ENCODE peak calls at places on chromosomes 5 and 9, in eight cellular contexts. I is activated naive CD8-positive, alpha-beta T cell treated with anti-CD3 and anti-CD28 coated beads, Interleukin-2, amount 50 U/mL, for 24 hours; J is HTR-8/SVneo; T is OCI-LY7; O is activated CD8-positive, alpha-beta memory T cell treated with anti-CD3 and anti-CD28 coated beads for 48 hours; Q is T-cell; L is GM23248; X is activated CD4-positive, CD25-positive, alpha-beta regulatory T cell treated with anti-CD3 and anti-CD28 coated beads, Interleukin-2, amount 50 U/mL, for 72 hours. H is an unnamed sample.

GRCh38 chr9:14203366-14204056 is 110.4 kb downstream of the NFIB start:
- DNase-seq in I (no peak), J (no peak), T (no peak), O (no peak), Q (no peak), L (peak), X (no peak), H (no peak)

GRCh38 chr9:13278368-13279246 is 885 bp downstream of the MPDZ start:
- DNase-seq in I (no peak), J (no peak), T (no peak), O (no peak), Q (no peak), L (peak), X (no peak), H (peak)

GRCh38 chr5:166370928-166371690 is 1920.3 kb upstream of the WWC1 start:
- DNase-seq in I (no peak), J (no peak), T (no peak), O (no peak), Q (no peak), L (peak), X (no peak), H (peak)

GRCh38 chr9:111056554-111056953 is 18.3 kb upstream of the LPAR1 start:
- DNase-seq in I (no peak), J (no peak), T (no peak), O (no peak), Q (no peak), L (peak), X (no peak), H (no peak)

GRCh38 chr5:61842840-61843239 is 463.2 kb upstream of the KIF2A start:
- DNase-seq in I (no peak), J (no peak), T (no peak), O (no peak), Q (no peak), L (no peak), X (no peak), H (no peak)

GRCh38 chr5:116174111-116174510 is 89.3 kb downstream of the COMMD10 start:
- DNase-seq in I (no peak), J (no peak), T (no peak), O (no peak), Q (no peak), L (no peak), X (no peak), H (no peak)

GRCh38 chr5:152634596-152634995 is 229.5 kb upstream of the NMUR2 start:
- DNase-seq in I (no peak), J (no peak), T (no peak), O (no peak), Q (no peak), L (no peak), X (no peak), H (no peak)

GRCh38 chr5:177446184-177447065 is at the start of gene PRR7:
- DNase-seq in I (peak), J (peak), T (peak), O (no peak), Q (peak), L (peak), X (peak), H (peak)

GRCh38 chr9:4174781-4175180 is 125.1 kb downstream of the GLIS3 start:
- DNase-seq in I (no peak), J (no peak), T (no peak), O (no peak), Q (no peak), L (no peak), X (no peak), H (no peak)